ENCODE peak calls at places on chromosome 12, in four cellular contexts. T is epithelial cell of esophagus, J is H9, Y is psoas muscle. Q is an unnamed sample.

GRCh38 chr12:62520361-62520760 is 53.7 kb downstream of the MON2 start:
- DNase-seq in T (no peak), J (no peak), Y (no peak), Q (no peak)

GRCh38 chr12:96635844-96636243 is 146.5 kb downstream of the CFAP54 start:
- DNase-seq in T (peak; percentile 33), J (no peak), Y (no peak), Q (peak; percentile 12)

GRCh38 chr12:83865431-83865830 is 1047.2 kb downstream of the SLC6A15 start:
- DNase-seq in T (peak; percentile 52), J (no peak), Y (no peak), Q (no peak)

GRCh38 chr12:71566655-71567054 is 97.0 kb downstream of the ZFC3H1 start:
- DNase-seq in T (no peak), J (no peak), Y (no peak), Q (no peak)

GRCh38 chr12:70920891-70921290 is 353 bp upstream of the PTPRR start:
- DNase-seq in T (no peak), J (peak; percentile 46), Y (no peak), Q (no peak)

GRCh38 chr12:18799140-18799446 is 61.2 kb downstream of the CAPZA3 start:
- DNase-seq in T (no peak), J (no peak), Y (no peak), Q (no peak)

GRCh38 chr12:112824701-112825100 is 33.2 kb downstream of the RPH3A start:
- DNase-seq in T (no peak), J (no peak), Y (no peak), Q (no peak)

GRCh38 chr12:120981407-120981921 is 3.1 kb downstream of the HNF1A start:
- DNase-seq in T (no peak), J (no peak), Y (no peak), Q (no peak)

GRCh38 chr12:88893801-88894200 is 313.5 kb upstream of the KITLG start:
- DNase-seq in T (no peak), J (no peak), Y (no peak), Q (no peak)

GRCh38 chr12:75725505-75726120 is 214.2 kb upstream of the KRR1 start:
- DNase-seq in T (peak; percentile 83), J (no peak), Y (no peak), Q (peak; percentile 79)

GRCh38 chr12:116202940-116203339 is 74.6 kb downstream of the MED13L start:
- DNase-seq in T (no peak), J (no peak), Y (no peak), Q (no peak)

GRCh38 chr12:9787340-9787737 is 26.6 kb upstream of the CD69 start:
- DNase-seq in T (no peak), J (no peak), Y (no peak), Q (no peak)

GRCh38 chr12:96226801-96227348 is 32.7 kb downstream of the ELK3 start:
- DNase-seq in T (no peak), J (no peak), Y (no peak), Q (no peak)

GRCh38 chr12:106978035-106978800 is 8.7 kb downstream of the MTERF2 start:
- DNase-seq in T (no peak), J (no peak), Y (peak; percentile 36), Q (peak; percentile 47)

GRCh38 chr12:130669205-130669557 is 46.9 kb downstream of the RIMBP2 start:
- DNase-seq in T (no peak), J (no peak), Y (no peak), Q (no peak)

GRCh38 chr12:25840678-25841077 is 117.8 kb upstream of the RASSF8 start:
- DNase-seq in T (no peak), J (no peak), Y (no peak), Q (peak; percentile 58)

GRCh38 chr12:96193725-96194571 is at the start of gene ELK3:
- DNase-seq in T (peak; percentile 86), J (peak; percentile 59), Y (peak; percentile 53), Q (peak; percentile 73)

GRCh38 chr12:116126610-116127009 is 150.9 kb downstream of the MED13L start:
- DNase-seq in T (no peak), J (no peak), Y (no peak), Q (peak; percentile 16)

DNA sequence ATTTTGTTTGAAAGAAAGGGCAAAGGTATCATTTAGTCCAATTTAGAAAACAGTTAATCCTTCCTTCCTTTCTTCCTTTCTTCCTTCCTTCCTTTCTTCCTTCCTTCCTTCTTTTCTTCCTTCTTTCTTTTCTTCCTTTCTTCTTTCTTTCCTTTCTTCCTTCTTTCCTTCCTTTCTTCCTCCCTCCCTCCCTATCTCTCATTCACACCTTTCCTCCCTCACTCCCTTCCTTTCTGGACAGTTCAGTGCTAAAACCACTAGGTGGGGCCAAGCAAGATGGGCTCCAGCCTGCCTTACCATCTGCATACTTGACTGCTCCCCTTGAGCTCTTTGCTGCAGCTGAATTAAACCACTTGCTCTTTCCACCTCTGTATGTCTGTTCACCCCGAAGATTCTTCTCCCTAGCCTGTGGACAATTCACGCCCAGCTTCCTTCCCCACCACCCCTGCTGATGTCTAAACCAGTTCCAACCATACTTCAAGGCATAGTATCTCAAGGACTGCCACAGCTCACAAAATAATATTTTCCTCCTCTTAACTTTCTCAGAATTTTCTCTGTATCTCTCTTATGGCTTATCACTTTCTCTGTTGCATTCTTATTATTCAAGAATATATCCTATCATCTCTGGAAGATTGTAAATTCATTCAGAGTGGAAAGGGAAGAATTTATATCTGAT is 78.0 kb downstream of the DBX2 start:
- DNase-seq in T (peak; percentile 37), J (peak; percentile 67), Y (no peak), Q (peak; percentile 39)
- TF ChIP-seq CTCF in T (peak; percentile 66), J (peak; percentile 80), Y (peak; percentile 20), Q (peak; percentile 29)

GRCh38 chr12:55955344-55955743 is 10.5 kb downstream of the PMEL start:
- DNase-seq in T (no peak), J (no peak), Y (no peak), Q (no peak)

GRCh38 chr12:55955800-55956508 is 9.9 kb downstream of the PMEL start:
- DNase-seq in T (peak; percentile 95), J (peak; percentile 58), Y (no peak), Q (peak; percentile 88)

DNA sequence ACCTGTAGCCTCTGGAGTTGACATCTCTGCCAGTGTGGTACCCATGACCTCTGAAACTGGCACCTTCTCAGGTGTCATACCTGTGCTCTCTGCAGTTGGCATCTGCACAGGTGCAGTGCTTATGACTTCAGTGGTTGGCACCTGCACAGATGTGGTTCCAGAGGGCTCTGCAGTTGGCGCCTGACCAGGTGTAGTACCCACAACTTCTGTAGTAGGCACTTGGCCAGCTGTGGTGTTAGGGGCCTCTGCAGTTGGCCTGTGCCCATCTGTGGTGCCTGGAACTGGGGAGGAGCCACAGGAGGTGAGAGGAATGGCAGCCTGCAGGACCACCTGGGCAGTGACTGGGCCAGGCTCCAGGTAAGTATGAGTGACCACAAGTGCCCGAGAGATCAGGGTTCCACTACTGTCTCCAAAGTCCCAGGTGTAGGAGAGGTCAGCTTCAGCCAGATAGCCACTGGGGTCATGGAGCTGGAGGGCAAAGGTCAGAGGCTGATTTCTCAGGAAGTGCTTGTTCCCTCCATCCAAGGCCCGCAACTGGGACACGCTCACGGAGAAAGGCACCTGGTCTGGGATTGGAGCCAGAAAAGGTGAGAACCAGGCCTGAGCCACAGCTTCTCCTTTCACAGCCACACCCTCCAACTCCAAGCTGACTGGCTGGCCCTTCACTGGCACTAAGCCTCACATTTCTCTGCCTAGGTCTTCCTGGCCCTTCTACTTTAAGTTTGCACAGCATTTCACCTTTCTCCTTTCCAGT is 8.6 kb downstream of the PMEL start:
- DNase-seq in T (peak; percentile 63), J (no peak), Y (no peak), Q (peak; percentile 71)
- TF ChIP-seq CTCF in T (no peak), J (no peak), Y (no peak), Q (no peak)

DNA sequence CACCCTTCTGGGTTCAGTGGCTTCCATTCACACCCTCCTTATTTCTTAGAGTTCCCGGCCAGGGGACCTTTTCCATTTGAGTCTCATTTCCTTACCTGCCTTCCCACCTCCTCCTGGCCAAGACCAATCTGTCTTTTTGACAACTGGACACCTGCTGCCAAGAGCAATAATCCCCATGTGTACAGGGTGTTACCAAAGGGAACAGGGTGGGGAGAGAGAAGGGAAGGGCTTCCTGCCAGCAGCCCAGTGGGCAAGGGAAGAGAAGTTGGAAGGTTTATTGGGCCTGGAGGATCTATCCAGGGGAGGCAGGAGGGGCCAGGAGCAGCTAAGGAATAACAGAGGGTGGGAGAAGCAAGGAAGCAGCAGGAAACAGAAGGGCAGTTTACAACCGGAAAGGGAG is 346.2 kb downstream of the C12orf75 start:
- DNase-seq in T (peak; percentile 8), J (no peak), Y (no peak), Q (peak; percentile 92)
- TF ChIP-seq CTCF in T (no peak), J (no peak), Y (no peak), Q (no peak)

GRCh38 chr12:40107803-40108620 is 2.1 kb upstream of the SLC2A13 start:
- DNase-seq in T (no peak), J (no peak), Y (no peak), Q (no peak)
- TF ChIP-seq CTCF in T (no peak), J (peak; percentile 6), Y (no peak), Q (no peak)

DNA sequence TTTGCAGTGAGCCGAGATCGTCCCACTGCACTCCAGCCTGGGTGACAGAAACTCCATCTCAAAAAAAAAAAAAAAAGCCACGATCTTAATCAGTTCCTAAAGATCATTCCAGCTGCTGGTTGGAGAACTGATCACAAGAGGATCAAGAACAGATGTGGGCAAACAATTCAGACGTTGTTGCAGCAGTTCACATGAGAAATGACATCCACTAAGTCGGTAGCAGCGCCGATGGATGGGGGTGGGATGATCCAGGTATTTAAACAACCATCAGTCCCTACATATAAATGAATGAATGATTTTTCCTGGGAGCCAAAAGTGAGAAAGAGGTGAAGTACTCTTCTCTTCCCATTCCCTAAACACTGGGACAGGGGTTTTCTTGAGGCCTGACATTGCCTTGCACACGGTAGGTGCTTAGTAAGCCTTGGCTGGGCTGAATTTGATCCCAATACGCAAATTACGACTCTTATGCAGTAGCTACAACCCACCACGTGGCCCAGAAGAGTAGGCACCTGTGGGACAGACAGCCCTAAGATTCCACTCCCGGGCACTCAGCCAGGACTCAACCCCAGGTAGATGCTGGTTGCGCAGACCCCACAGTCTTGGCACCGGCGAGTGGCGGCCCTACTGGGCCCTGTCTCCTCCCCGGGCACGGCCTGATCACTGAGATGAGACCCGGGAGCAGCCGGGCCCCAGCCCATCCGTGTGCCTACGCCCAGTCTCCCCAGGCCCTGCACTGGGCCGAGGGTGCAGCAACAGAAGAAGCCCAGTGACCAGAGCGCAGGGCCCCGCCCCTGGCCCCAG is 565 bp downstream of the SPRYD3 start:
- DNase-seq in T (peak; percentile 43), J (no peak), Y (no peak), Q (peak; percentile 54)
- TF ChIP-seq CTCF in T (peak; percentile 5), J (peak; percentile 19), Y (no peak), Q (no peak)

DNA sequence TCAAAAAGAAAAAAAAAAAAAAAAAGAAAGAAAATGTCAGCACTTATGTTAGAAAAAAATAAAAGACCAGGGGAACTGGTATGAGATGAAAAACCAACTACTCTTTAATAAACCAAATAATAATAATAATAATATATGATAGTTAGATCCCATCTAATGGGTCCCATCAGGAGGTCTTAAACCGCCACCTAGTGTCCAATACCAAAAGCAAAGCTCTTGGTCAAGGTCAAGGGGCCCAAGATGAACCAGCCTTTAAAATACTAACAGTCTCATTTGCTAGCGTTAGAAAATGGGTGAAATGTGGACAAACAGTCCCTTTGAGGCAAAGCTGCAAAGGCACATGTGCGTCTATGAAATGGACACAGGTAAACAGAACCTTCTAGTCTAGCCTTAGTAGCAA is 12.3 kb downstream of the BRAP start:
- DNase-seq in T (peak; percentile 35), J (no peak), Y (no peak), Q (peak; percentile 46)
- TF ChIP-seq CTCF in T (peak; percentile 48), J (peak; percentile 66), Y (peak; percentile 38), Q (peak; percentile 32)